ENCODE peak calls at places on chromosomes 7 and 10, in ten cellular contexts. C, D, L, I, P, R, M, Y, G and F are unnamed samples.
A peak's percentile ranks its signal among the peaks of the same experiment; 100 is the strongest.

GRCh38 chr7:44484482-44485313 is 5.8 kb downstream of the NUDCD3 start:
- DNase-seq in C (no peak), D (no peak), L (no peak), I (no peak), P (no peak), R (no peak), M (no peak), Y (no peak), G (no peak), F (no peak)

GRCh38 chr10:84665883-84666463 is 337.6 kb downstream of the CCSER2 start:
- DNase-seq in C (no peak), D (no peak), L (no peak), I (no peak), P (no peak), R (no peak), M (no peak), Y (peak; percentile 89), G (no peak), F (no peak)

GRCh38 chr10:4648968-4649367 is 177.0 kb upstream of the AKR1E2 start:
- DNase-seq in C (no peak), D (no peak), L (no peak), I (no peak), P (no peak), R (peak; percentile 50), M (no peak), Y (no peak), G (no peak), F (no peak)

GRCh38 chr7:127828843-127829502 is 177.0 kb downstream of the SND1 start:
- DNase-seq in C (no peak), D (no peak), L (no peak), I (no peak), P (no peak), R (no peak), M (no peak), Y (no peak), G (no peak), F (no peak)

GRCh38 chr10:124996127-124996853 is 54.4 kb downstream of the ZRANB1 start:
- DNase-seq in C (no peak), D (peak; percentile 3), L (peak; percentile 11), I (no peak), P (peak; percentile 48), R (no peak), M (no peak), Y (peak; percentile 42), G (no peak), F (peak; percentile 46)

GRCh38 chr10:108439397-108439796 is 1274.9 kb upstream of the SORCS1 start:
- DNase-seq in C (no peak), D (no peak), L (no peak), I (no peak), P (no peak), R (no peak), M (no peak), Y (no peak), G (peak; percentile 33), F (no peak)

GRCh38 chr7:130721486-130722277 is 12.3 kb downstream of the KLF14 start:
- DNase-seq in C (peak; percentile 73), D (no peak), L (peak; percentile 69), I (peak; percentile 79), P (peak; percentile 73), R (peak; percentile 74), M (no peak), Y (peak; percentile 60), G (peak; percentile 68), F (peak; percentile 90)

GRCh38 chr10:123289432-123289831 is 135.2 kb downstream of the BUB3 start:
- DNase-seq in C (no peak), D (no peak), L (no peak), I (no peak), P (no peak), R (no peak), M (no peak), Y (no peak), G (no peak), F (no peak)

GRCh38 chr7:149773446-149774236 is at the start of gene ZNF467:
- DNase-seq in C (peak; percentile 87), D (peak; percentile 53), L (peak; percentile 79), I (peak; percentile 93), P (peak; percentile 83), R (no peak), M (no peak), Y (no peak), G (peak; percentile 3), F (peak; percentile 83)

GRCh38 chr7:138086585-138087270 is 10.5 kb downstream of the AKR1D1 start:
- DNase-seq in C (no peak), D (no peak), L (no peak), I (no peak), P (no peak), R (no peak), M (no peak), Y (no peak), G (no peak), F (no peak)

GRCh38 chr7:138089080-138089901 is 13.0 kb downstream of the AKR1D1 start:
- DNase-seq in C (no peak), D (no peak), L (no peak), I (no peak), P (no peak), R (peak; percentile 12), M (no peak), Y (no peak), G (peak; percentile 0), F (no peak)

GRCh38 chr7:138092486-138093028 is 16.3 kb downstream of the AKR1D1 start:
- DNase-seq in C (no peak), D (no peak), L (no peak), I (no peak), P (no peak), R (no peak), M (no peak), Y (no peak), G (no peak), F (no peak)

GRCh38 chr7:138095972-138096935 is 20.0 kb downstream of the AKR1D1 start:
- DNase-seq in C (no peak), D (no peak), L (no peak), I (no peak), P (no peak), R (no peak), M (no peak), Y (no peak), G (no peak), F (no peak)

DNA sequence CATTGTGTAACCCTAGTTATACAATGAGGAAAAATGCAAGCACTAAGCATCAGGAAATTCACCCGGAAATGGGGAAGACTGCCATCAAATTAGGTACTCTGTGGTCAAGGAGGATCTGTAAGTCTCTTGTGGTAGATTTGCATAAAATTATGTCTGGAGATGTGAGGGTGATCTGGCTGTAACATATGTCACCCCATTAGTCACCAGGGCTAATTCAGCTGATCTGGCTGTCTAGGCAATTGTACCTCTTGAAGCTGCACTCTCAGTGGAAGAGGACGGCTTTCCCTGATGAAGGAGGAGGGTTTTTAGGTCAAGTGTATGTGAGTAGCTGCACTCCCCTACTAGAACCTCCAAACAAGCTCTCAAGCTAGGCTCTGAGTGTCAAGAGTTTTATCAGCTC is 14.8 kb downstream of the AKR1D1 start:
- DNase-seq in C (no peak), D (no peak), L (no peak), I (no peak), P (no peak), R (no peak), M (no peak), Y (no peak), G (no peak), F (no peak)
- H3K4me3 ChIP-seq in C (no peak overlapping the region), D (no peak overlapping the region), L (no peak overlapping the region), I (no peak overlapping the region), P (no peak overlapping the region), R (no peak overlapping the region), M (no peak overlapping the region), Y (no peak overlapping the region), G (no peak overlapping the region), F (no peak overlapping the region)

GRCh38 chr7:72283309-72283708 is 128.8 kb downstream of the CALN1 start:
- DNase-seq in C (no peak), D (no peak), L (no peak), I (no peak), P (no peak), R (no peak), M (no peak), Y (no peak), G (no peak), F (no peak)

GRCh38 chr7:72292118-72292517 is 120.0 kb downstream of the CALN1 start:
- DNase-seq in C (no peak), D (no peak), L (no peak), I (no peak), P (no peak), R (no peak), M (no peak), Y (no peak), G (no peak), F (no peak)

GRCh38 chr7:72281325-72281724 is 130.8 kb downstream of the CALN1 start:
- DNase-seq in C (no peak), D (no peak), L (no peak), I (no peak), P (no peak), R (no peak), M (no peak), Y (no peak), G (no peak), F (no peak)

DNA sequence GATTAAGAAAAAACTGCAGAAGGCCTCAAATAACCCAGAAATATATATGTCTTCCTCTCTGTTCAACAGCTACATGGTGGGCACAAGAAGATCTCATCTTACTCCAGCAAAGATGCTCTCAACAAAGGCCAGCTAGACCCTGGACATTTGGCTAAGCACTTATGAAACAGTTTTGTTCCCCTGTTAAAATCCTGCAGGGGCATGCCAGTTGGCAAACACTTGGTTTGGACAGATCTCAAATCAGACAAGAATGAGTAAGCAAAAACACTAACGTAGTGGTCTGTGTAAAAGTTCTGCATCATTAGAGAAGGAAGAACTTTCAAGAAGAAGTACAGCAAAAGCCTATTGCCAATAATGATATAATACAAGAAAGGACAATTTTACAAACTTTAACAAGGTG is 125.7 kb downstream of the CALN1 start:
- DNase-seq in C (no peak), D (no peak), L (no peak), I (no peak), P (no peak), R (no peak), M (no peak), Y (no peak), G (no peak), F (no peak)
- H3K4me3 ChIP-seq in C (no peak overlapping the region), D (no peak overlapping the region), L (no peak overlapping the region), I (no peak overlapping the region), P (no peak overlapping the region), R (no peak overlapping the region), M (no peak overlapping the region), Y (no peak overlapping the region), G (no peak overlapping the region), F (no peak overlapping the region)

GRCh38 chr7:155203059-155203881 is 94.4 kb upstream of the INSIG1 start:
- DNase-seq in C (no peak), D (no peak), L (no peak), I (no peak), P (no peak), R (no peak), M (no peak), Y (no peak), G (no peak), F (peak; percentile 37)
- H3K4me3 ChIP-seq in C (no peak overlapping the region), D (no peak overlapping the region), L (no peak overlapping the region), I (no peak overlapping the region), P (no peak overlapping the region), R (no peak overlapping the region), M (no peak overlapping the region), Y (no peak overlapping the region), G (no peak overlapping the region), F (no peak overlapping the region)

DNA sequence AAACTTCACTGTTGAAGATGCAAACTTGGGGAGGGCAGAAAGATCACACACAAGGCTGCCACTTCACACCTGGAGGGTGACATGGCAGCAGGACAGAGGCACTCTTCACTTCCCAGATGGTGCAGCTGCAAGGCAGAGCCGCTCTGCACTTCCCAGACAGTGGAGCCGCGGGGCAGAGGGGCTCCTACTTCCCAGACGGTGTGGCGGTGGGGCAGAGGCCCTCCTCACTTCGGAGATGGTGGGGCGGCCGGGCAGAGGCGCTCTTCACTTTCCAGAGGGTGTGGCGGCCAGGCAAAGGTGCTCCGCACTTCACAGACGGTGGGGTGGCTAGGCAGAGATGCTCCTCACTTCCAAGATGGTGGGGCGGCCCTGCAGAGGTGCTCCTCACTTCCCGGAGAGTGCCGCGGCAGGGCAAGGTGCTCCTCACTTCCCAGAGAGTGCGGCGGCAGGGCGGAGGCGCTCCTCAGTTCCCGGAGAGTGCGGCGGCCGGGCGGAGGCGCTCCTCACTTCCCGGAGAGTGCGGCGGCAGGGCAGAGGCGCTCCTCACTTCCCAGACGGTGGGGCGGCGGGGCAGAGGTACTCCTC is 58.3 kb upstream of the PPP1R9A start:
- DNase-seq in C (no peak), D (no peak), L (no peak), I (peak; percentile 50), P (no peak), R (no peak), M (no peak), Y (no peak), G (no peak), F (peak; percentile 19)
- H3K4me3 ChIP-seq in C (no peak overlapping the region), D (no peak overlapping the region), L (no peak overlapping the region), I (no peak overlapping the region), P (no peak overlapping the region), R (no peak overlapping the region), M (no peak overlapping the region), Y (no peak overlapping the region), G (no peak overlapping the region), F (no peak overlapping the region)